ENCODE peak calls at places on chromosomes 5 and 9, in five cellular contexts. Y is uterus, R is tibial artery, F is left ventricle myocardium inferior, N is neural progenitor cell. J is an unnamed sample.

GRCh38 chr5:76813982-76814562 is 4.8 kb upstream of the F2RL1 start:
- DNase-seq in Y (no peak), N (no peak), R (no peak), F (no peak), J (no peak)

GRCh38 chr5:150562832-150563231 is 54.9 kb downstream of the NDST1 start:
- DNase-seq in F (no peak), N (peak; percentile 40), Y (peak; percentile 14), R (no peak), J (no peak)

GRCh38 chr9:93531374-93531773 is 45.0 kb upstream of the PHF2 start:
- DNase-seq in F (no peak), R (no peak), N (no peak), Y (no peak), J (no peak)

GRCh38 chr5:115977988-115978387 is 15.7 kb downstream of the LVRN start:
- DNase-seq in F (no peak), R (no peak), N (no peak), Y (no peak), J (no peak)

GRCh38 chr9:35771524-35771923 is 17.4 kb upstream of the MSMP start:
- DNase-seq in R (no peak), F (no peak), Y (no peak), N (no peak), J (no peak)

GRCh38 chr9:31321256-31321655 is 1063.2 kb upstream of the ACO1 start:
- DNase-seq in N (no peak), R (no peak), Y (no peak), F (no peak), J (no peak)

GRCh38 chr5:82274343-82275266 is 3.5 kb downstream of the RPS23 start:
- DNase-seq in F (no peak), N (no peak), Y (no peak), R (no peak), J (no peak)

GRCh38 chr5:127826011-127826410 is 122.8 kb downstream of the CCDC192 start:
- DNase-seq in R (no peak), Y (no peak), N (no peak), F (no peak), J (no peak)

GRCh38 chr5:125348221-125348692 is 601.8 kb upstream of the ZNF608 start:
- DNase-seq in N (peak; percentile 37), F (peak; percentile 35), Y (no peak), R (peak; percentile 38), J (peak; percentile 69)

GRCh38 chr9:127871531-127871930 is 5.9 kb downstream of the AK1 start:
- DNase-seq in N (no peak), Y (no peak), F (no peak), R (no peak), J (no peak)

GRCh38 chr5:137734962-137735530 is 843 bp downstream of the KLHL3 start:
- DNase-seq in Y (peak; percentile 27), N (peak; percentile 56), F (peak; percentile 32), R (peak; percentile 33), J (peak; percentile 68)

GRCh38 chr9:121942313-121942712 is 150.8 kb downstream of the TTLL11 start:
- DNase-seq in Y (no peak), N (no peak), R (no peak), F (no peak), J (no peak)

GRCh38 chr9:128045876-128046275 is 21.2 kb downstream of the NAIF1 start:
- DNase-seq in N (no peak), R (no peak), F (no peak), Y (no peak), J (no peak)

GRCh38 chr5:126562823-126563222 is 32.2 kb downstream of the ALDH7A1 start:
- DNase-seq in R (no peak), Y (no peak), F (no peak), N (no peak), J (no peak)

GRCh38 chr9:107587175-107587963 is 97.8 kb upstream of the KLF4 start:
- DNase-seq in Y (peak; percentile 68), N (no peak), F (peak; percentile 50), R (peak; percentile 55), J (peak; percentile 80)

GRCh38 chr9:107585465-107585864 is 95.9 kb upstream of the KLF4 start:
- DNase-seq in F (no peak), N (no peak), R (no peak), Y (no peak), J (no peak)

GRCh38 chr9:107586493-107586892 is 96.9 kb upstream of the KLF4 start:
- DNase-seq in N (no peak), R (no peak), F (no peak), Y (no peak), J (no peak)

GRCh38 chr9:107584944-107585343 is 95.4 kb upstream of the KLF4 start:
- DNase-seq in F (no peak), N (no peak), R (no peak), Y (no peak), J (no peak)

GRCh38 chr9:107588393-107588792 is 98.8 kb upstream of the KLF4 start:
- DNase-seq in F (no peak), N (no peak), Y (no peak), R (no peak), J (no peak)
- H3K27ac ChIP-seq in F (peak overlapping the region; percentile 89), N (no peak overlapping the region), Y (no peak overlapping the region), R (no peak overlapping the region), J (peak overlapping the region; percentile 68)

GRCh38 chr9:133427658-133428348 is 5.6 kb downstream of the ADAMTS13 start:
- DNase-seq in F (no peak), N (no peak), R (no peak), Y (no peak), J (no peak)
- H3K27me3 ChIP-seq in F (peaks cover 52% of the 10 kb centered on the region), N (peaks cover 36% of the 10 kb centered on the region), R (peaks cover 57% of the 10 kb centered on the region), Y (no peaks in the 10 kb centered on the region), J (peaks cover 4% of the 10 kb centered on the region)

DNA sequence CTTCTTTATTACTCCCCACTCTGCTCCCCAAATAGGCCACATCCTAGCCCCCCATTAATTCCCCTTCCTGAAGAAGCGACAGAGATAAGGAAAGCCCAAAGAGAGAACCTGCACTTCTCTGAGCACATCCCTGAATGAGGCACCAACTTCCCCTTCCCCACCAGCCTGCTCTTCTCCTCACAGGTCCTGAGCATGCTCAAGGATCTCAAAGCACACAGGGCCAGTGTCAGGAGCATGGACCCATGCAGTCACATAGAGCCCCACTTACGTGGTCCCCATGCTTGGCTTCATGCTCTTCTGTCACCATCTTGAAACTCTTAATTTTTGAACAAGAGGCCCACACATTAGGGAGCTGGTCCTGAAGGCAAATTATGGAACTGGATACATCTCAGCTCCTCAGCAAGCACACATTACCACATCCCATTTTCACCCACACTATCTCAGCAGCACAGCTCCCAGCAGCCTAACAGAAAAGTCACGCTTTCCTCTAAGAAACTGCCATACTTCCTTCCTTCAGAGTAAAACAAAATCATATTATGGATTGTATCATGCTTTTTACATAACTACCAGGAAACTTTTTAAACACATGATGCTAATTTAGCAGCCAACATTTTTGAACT is 99.8 kb downstream of the NFIB start:
- DNase-seq in N (no peak), Y (no peak), R (no peak), F (no peak), J (no peak)
- H3K4me1 ChIP-seq in N (peaks cover 4% of the 10 kb centered on the region), Y (no peaks in the 10 kb centered on the region), R (peaks cover 40% of the 10 kb centered on the region), F (peaks cover 99% of the 10 kb centered on the region), J (peaks cover 64% of the 10 kb centered on the region)

DNA sequence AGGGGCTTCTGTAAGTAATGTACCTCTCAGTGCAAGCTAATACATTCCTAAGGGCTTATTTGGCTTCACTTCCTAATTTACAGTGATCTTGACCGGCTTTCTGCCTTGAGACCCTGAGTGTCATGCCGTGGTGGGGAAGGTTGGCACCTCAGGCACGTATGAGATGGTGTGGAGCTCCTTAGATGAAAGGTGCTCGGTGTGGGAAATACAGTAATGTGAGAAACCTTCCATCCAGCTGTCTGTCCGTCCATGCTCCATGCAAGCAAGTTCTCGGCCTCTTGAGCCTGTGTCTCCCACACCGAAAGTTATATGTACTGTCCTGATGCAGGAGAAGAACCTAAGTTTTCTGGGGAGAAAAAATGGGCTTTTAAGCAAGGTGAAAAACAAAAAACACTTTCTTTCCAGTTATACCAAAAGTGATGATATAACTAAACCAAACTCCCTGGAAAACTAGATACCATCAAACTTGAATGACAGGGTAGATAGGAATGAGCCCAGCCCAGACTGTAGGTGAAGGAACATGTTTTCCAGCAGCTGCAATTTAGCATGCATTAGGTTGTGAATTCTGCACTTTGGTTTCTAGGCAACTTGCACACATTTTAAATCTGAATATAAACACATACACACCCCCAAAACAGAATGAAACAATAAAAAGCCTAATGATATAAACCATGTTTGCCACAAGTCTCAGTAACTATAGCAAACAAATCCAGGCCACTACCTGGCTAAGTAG is 279.6 kb downstream of the FANCC start:
- DNase-seq in N (no peak), F (no peak), Y (no peak), R (no peak), J (no peak)
- H3K27ac ChIP-seq in N (no peak overlapping the region), F (peak overlapping the region; percentile 54), Y (peak overlapping the region; percentile 100), R (peak overlapping the region; percentile 99), J (peak overlapping the region; percentile 35)

DNA sequence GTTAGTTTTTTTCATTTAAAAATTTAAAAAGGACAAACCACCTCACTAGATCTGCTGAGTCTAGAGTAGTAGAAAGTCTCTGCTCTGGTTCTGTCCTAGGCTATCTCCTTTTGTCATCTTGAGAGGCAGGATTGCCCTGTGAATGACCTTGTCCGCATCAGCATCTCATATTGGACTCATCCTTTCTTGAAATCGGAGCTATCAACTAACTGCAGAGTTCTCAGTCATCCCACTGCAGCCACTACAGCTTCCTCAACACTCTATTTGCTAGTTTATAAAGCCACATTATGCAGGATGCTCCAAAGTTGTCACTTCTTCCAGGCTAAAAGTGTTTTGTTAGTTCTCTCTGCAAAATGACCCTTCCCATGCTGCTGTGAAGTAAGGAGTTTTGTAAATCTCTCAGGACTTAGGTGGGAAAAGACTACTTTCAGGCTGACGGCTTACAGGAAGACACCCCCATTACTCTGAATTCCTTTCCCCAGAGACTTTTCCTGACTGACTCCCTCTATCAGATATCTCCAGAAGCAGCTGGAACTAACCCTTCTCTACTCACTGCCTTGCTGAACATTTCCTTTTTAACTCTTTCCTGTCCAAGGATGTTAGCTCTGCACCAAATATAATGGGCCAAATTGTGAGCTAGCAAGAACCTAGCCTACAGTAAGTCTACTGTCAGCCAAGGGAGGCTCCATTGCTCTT is 257.6 kb downstream of the NFIB start:
- DNase-seq in R (no peak), F (no peak), Y (no peak), N (no peak), J (no peak)
- H3K27me3 ChIP-seq in R (no peaks in the 10 kb centered on the region), F (no peaks in the 10 kb centered on the region), Y (no peaks in the 10 kb centered on the region), N (no peaks in the 10 kb centered on the region), J (no peaks in the 10 kb centered on the region)

J was measured in right atrium auricular region.